ENCODE peak calls at places on chromosomes 2 and 18, in four cellular contexts. B is mammary epithelial cell, G is colonic mucosa, D is right cardiac atrium. Z is an unnamed sample.

GRCh38 chr2:179569834-179570233 is 291.6 kb downstream of the ZNF385B start:
- DNase-seq in B (peak), G (no peak), D (no peak), Z (no peak)

GRCh38 chr2:65129276-65129612 is 662 bp downstream of the RAB1A start:
- DNase-seq in B (peak), G (peak), D (no peak), Z (peak)

GRCh38 chr2:110860620-110861019 is 128.2 kb downstream of the ACOXL start:
- DNase-seq in B (no peak), G (no peak), D (no peak), Z (no peak)

GRCh38 chr2:37323770-37324535 is 680 bp downstream of the PRKD3 start:
- DNase-seq in B (peak), G (peak), D (peak), Z (peak)

GRCh38 chr2:61432990-61433389 is 37.9 kb downstream of the USP34 start:
- DNase-seq in B (no peak), G (peak), D (no peak), Z (no peak)

GRCh38 chr2:105730170-105730569 is 14.5 kb upstream of the NCK2 start:
- DNase-seq in B (no peak), G (no peak), D (no peak), Z (no peak)

GRCh38 chr2:62814132-62814531 is 108.6 kb downstream of the EHBP1 start:
- DNase-seq in B (peak), G (no peak), D (no peak), Z (no peak)

GRCh38 chr18:73891572-73892421 is 255.8 kb downstream of the FBXO15 start:
- DNase-seq in B (no peak), G (no peak), D (no peak), Z (no peak)

GRCh38 chr18:79614211-79615028 is 65.2 kb upstream of the CTDP1 start:
- DNase-seq in B (no peak), G (no peak), D (no peak), Z (peak)

GRCh38 chr2:221060335-221060734 is 511.8 kb downstream of the EPHA4 start:
- DNase-seq in B (peak), G (no peak), D (no peak), Z (peak)

GRCh38 chr2:207165121-207166038 is at the start of gene KLF7:
- DNase-seq in B (peak), G (peak), D (peak), Z (peak)

GRCh38 chr2:37588316-37588777 is 83.1 kb downstream of the CDC42EP3 start:
- DNase-seq in B (peak), G (no peak), D (no peak), Z (no peak)

GRCh38 chr2:232994446-232994845 is 18.6 kb downstream of the NGEF start:
- DNase-seq in B (no peak), G (no peak), D (no peak), Z (no peak)

GRCh38 chr18:11995445-11996189 is 14.3 kb downstream of the IMPA2 start:
- DNase-seq in B (peak), G (peak), D (peak), Z (peak)

GRCh38 chr2:156687715-156688114 is 251.5 kb downstream of the GPD2 start:
- DNase-seq in B (peak), G (no peak), D (no peak), Z (no peak)

GRCh38 chr2:16664052-16664731 is 1.4 kb downstream of the CYRIA start:
- DNase-seq in B (no peak), G (peak), D (peak), Z (peak)

GRCh38 chr18:35104391-35105051 is 63.3 kb downstream of the MAPRE2 start:
- DNase-seq in B (no peak), G (no peak), D (no peak), Z (no peak)

GRCh38 chr18:6487968-6488367 is 73.3 kb upstream of the L3MBTL4 start:
- DNase-seq in B (peak), G (no peak), D (no peak), Z (no peak)

GRCh38 chr2:157421964-157422363 is 21.9 kb downstream of the CYTIP start:
- DNase-seq in B (no peak), G (no peak), D (no peak), Z (no peak)

GRCh38 chr2:177551989-177552413 is 159.4 kb downstream of the AGPS start:
- DNase-seq in B (no peak), G (peak), D (peak), Z (peak)

GRCh38 chr18:3585656-3586509 is 135.9 kb downstream of the TGIF1 start:
- DNase-seq in B (peak), G (peak), D (peak), Z (peak)

GRCh38 chr2:20430461-20431302 is 16.2 kb upstream of the RHOB start:
- DNase-seq in B (peak), G (no peak), D (no peak), Z (no peak)

GRCh38 chr2:48601349-48601748 is 16.3 kb upstream of the GTF2A1L start:
- DNase-seq in B (peak), G (peak), D (no peak), Z (peak)

GRCh38 chr2:122927217-122927616 is 1097.9 kb upstream of the CNTNAP5 start:
- DNase-seq in B (no peak), G (no peak), D (no peak), Z (peak)

GRCh38 chr2:176725873-176726645 is 456.8 kb downstream of the MTX2 start:
- DNase-seq in B (no peak), G (no peak), D (no peak), Z (no peak)

GRCh38 chr18:52716926-52717325 is 376.9 kb downstream of the DCC start:
- DNase-seq in B (no peak), G (peak), D (no peak), Z (peak)

GRCh38 chr2:107721581-107721980 is 105.1 kb upstream of the RGPD4 start:
- DNase-seq in B (peak), G (no peak), D (no peak), Z (no peak)

GRCh38 chr2:13102340-13103063 is 385.8 kb downstream of the TRIB2 start:
- DNase-seq in B (no peak), G (no peak), D (no peak), Z (no peak)

GRCh38 chr2:230794472-230794871 is 70.3 kb upstream of the ITM2C start:
- DNase-seq in B (peak), G (no peak), D (no peak), Z (no peak)

GRCh38 chr2:127590386-127591190 is 55.1 kb downstream of the MYO7B start:
- DNase-seq in B (no peak), G (no peak), D (no peak), Z (no peak)

GRCh38 chr18:12086249-12086648 is 7.4 kb upstream of the ANKRD62 start:
- DNase-seq in B (no peak), G (peak), D (no peak), Z (no peak)

GRCh38 chr2:146048141-146048540 is 1528.2 kb upstream of the ZEB2 start:
- DNase-seq in B (no peak), G (no peak), D (no peak), Z (no peak)

GRCh38 chr2:105775809-105776559 is 31.3 kb downstream of the NCK2 start:
- DNase-seq in B (no peak), G (no peak), D (no peak), Z (no peak)

GRCh38 chr2:228938629-228939028 is 332.5 kb downstream of the PID1 start:
- DNase-seq in B (peak), G (no peak), D (no peak), Z (no peak)

GRCh38 chr2:227228061-227228667 is 63.7 kb downstream of the COL4A3 start:
- DNase-seq in B (peak), G (peak), D (peak), Z (peak)

GRCh38 chr2:60759654-60760053 is 3.6 kb downstream of the PAPOLG start:
- DNase-seq in B (no peak), G (no peak), D (no peak), Z (no peak)

GRCh38 chr2:85541753-85542457 is 2.9 kb downstream of the MAT2A start:
- DNase-seq in B (no peak), G (peak), D (no peak), Z (no peak)
- H3K4me3 ChIP-seq in B (peak), G (peak), D (peak), Z (peak)

GRCh38 chr2:10303634-10304378 is 1.1 kb downstream of the HPCAL1 start:
- DNase-seq in B (peak), G (peak), D (peak), Z (peak)
- H3K27ac ChIP-seq in B (no peak), G (peak), D (no peak), Z (no peak)

GRCh38 chr2:237490009-237490804 is 3.2 kb downstream of the MLPH start:
- DNase-seq in B (peak), G (no peak), D (no peak), Z (no peak)
- H3K4me3 ChIP-seq in B (no peak), G (no peak), D (no peak), Z (no peak)

GRCh38 chr2:102122909-102123308 is 19.6 kb upstream of the IL1R1 start:
- DNase-seq in B (no peak), G (no peak), D (no peak), Z (no peak)
- H3K27ac ChIP-seq in B (no peak), G (no peak), D (no peak), Z (no peak)

GRCh38 chr2:70784320-70784719 is 6.1 kb downstream of the FIGLA start:
- DNase-seq in B (no peak), G (no peak), D (no peak), Z (no peak)

GRCh38 chr2:70785137-70785911 is 5.1 kb downstream of the FIGLA start:
- DNase-seq in B (no peak), G (no peak), D (no peak), Z (peak)

GRCh38 chr2:70793450-70793849 is 3.0 kb upstream of the FIGLA start:
- DNase-seq in B (no peak), G (no peak), D (no peak), Z (no peak)

GRCh38 chr2:70790079-70790963 is at the start of gene FIGLA:
- DNase-seq in B (no peak), G (no peak), D (no peak), Z (no peak)

DNA sequence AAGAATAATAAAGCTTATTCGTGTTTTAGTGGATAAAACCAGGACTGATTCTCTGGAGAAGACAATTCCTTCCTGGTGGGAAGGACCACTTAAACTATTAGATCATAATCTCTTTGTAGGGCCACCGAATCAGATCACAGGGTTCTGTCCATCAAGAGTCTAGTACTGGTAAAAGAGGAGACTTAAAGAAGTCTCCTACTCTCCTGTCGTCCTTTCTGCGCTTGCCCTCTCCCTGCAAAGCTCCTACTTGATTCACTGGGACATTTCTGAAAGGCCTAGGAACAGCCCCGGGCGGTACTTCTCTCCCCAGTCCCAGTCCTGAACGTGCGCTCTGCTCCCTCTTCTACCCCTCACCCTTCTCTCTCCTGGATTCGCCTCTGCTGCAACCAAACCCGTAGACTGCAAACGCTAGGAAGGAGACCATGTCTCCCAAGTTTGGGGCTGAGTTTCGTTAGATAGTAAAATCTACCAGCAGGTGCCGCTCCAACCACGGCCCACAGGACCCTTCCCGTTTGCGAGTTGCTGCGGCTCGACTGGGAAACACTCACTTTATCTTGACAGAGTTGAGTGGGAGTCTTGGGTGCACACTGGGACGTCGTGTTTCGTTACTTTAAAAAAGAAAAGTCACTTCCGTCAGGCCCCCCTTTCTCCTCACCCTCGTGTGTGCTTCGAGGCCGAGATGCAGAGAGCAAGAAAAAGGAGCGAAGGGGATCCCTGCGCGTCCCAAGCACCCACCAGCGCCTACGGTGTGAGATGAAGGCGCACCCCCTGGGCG is 952 bp downstream of the FIGLA start:
- DNase-seq in B (peak), G (peak), D (peak), Z (peak)
- H3K4me3 ChIP-seq in B (no peak), G (no peak), D (peak), Z (no peak)

GRCh38 chr2:200467806-200468686 is 41.8 kb downstream of the KCTD18 start:
- DNase-seq in B (no peak), G (no peak), D (no peak), Z (peak)

GRCh38 chr2:200466703-200467418 is 43.0 kb downstream of the KCTD18 start:
- DNase-seq in B (no peak), G (no peak), D (peak), Z (no peak)

GRCh38 chr2:200462136-200462710 is 47.6 kb downstream of the KCTD18 start:
- DNase-seq in B (no peak), G (no peak), D (no peak), Z (no peak)

GRCh38 chr2:200459101-200459500 is 50.8 kb downstream of the KCTD18 start:
- DNase-seq in B (no peak), G (no peak), D (no peak), Z (no peak)

GRCh38 chr2:200463449-200463848 is 46.4 kb downstream of the KCTD18 start:
- DNase-seq in B (no peak), G (no peak), D (no peak), Z (no peak)
- H3K27ac ChIP-seq in B (no peak), G (no peak), D (no peak), Z (no peak)

DNA sequence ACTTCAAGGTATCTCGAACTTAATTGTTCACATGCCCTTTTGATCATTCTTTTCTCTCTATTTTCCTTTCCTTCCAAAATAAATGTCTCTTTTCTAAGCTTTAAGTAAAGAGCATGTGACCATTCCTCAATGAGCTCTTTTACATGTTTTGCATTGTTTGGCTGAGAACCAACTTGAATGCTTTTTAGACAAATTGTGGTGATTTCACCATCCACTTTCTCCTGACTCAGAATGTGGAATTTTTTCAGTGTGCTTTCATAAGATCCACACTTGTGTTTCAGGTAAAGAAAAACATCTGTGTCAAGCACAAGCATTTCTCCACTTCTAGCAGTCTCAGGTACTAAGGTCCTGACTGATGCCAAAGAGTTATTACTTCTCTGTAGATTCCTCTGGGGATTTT is 10.7 kb downstream of the RBM43 start:
- DNase-seq in B (peak), G (no peak), D (no peak), Z (no peak)
- H3K4me3 ChIP-seq in B (no peak), G (no peak), D (no peak), Z (no peak)

Z was measured in SJCRH30.